ENCODE peak calls at places on chromosomes 2 and 18, in four cellular contexts. One of them, this sample, is unnamed.
A peak's percentile ranks its signal among the peaks of the same experiment; 100 is the strongest.

GRCh38 chr2:212683346-212683745 is 144.7 kb upstream of the ERBB4 start:
- DNase-seq in GM10248: no peak
- DNase-seq in HFFc6: peak; percentile 16
- DNase-seq in NB4: no peak
- DNase-seq in this sample: no peak

GRCh38 chr2:74843371-74844298 is 9.7 kb downstream of the HK2 start:
- DNase-seq in HFFc6: peak; percentile 64
- DNase-seq in GM10248: peak; percentile 67
- DNase-seq in NB4: peak; percentile 70
- DNase-seq in this sample: peak; percentile 54

GRCh38 chr2:233130024-233130423 is 69.9 kb downstream of the INPP5D start:
- DNase-seq in GM10248: no peak
- DNase-seq in NB4: no peak
- DNase-seq in HFFc6: no peak
- DNase-seq in this sample: no peak

GRCh38 chr2:1690056-1690775 is 54.1 kb downstream of the PXDN start:
- DNase-seq in GM10248: no peak
- DNase-seq in HFFc6: no peak
- DNase-seq in NB4: no peak
- DNase-seq in this sample: no peak

GRCh38 chr18:30280861-30281470 is 761.6 kb downstream of the DSC3 start:
- DNase-seq in HFFc6: peak; percentile 50
- DNase-seq in NB4: peak; percentile 53
- DNase-seq in GM10248: no peak
- DNase-seq in this sample: no peak

GRCh38 chr2:152246686-152247336 is 71.2 kb upstream of the STAM2 start:
- DNase-seq in GM10248: no peak
- DNase-seq in HFFc6: no peak
- DNase-seq in NB4: no peak
- DNase-seq in this sample: no peak

GRCh38 chr2:219430633-219431615 is 3.7 kb upstream of the SPEG start:
- DNase-seq in GM10248: no peak
- DNase-seq in HFFc6: peak; percentile 31
- DNase-seq in NB4: peak; percentile 63
- DNase-seq in this sample: no peak

GRCh38 chr2:162587653-162588052 is 243.7 kb downstream of the GCA start:
- DNase-seq in NB4: no peak
- DNase-seq in GM10248: no peak
- DNase-seq in HFFc6: no peak
- DNase-seq in this sample: no peak

GRCh38 chr2:30985493-30986292 is 152.5 kb downstream of the GALNT14 start:
- DNase-seq in GM10248: no peak
- DNase-seq in HFFc6: no peak
- DNase-seq in NB4: no peak
- DNase-seq in this sample: no peak
- TF ChIP-seq CTCF in GM10248: no peak
- TF ChIP-seq CTCF in HFFc6: no peak
- TF ChIP-seq CTCF in NB4: no peak
- TF ChIP-seq CTCF in this sample: no peak

GRCh38 chr18:40293311-40293710 is 1661.7 kb upstream of the PIK3C3 start:
- DNase-seq in GM10248: no peak
- DNase-seq in NB4: no peak
- DNase-seq in HFFc6: no peak
- DNase-seq in this sample: no peak
- TF ChIP-seq CTCF in GM10248: peak; percentile 6
- TF ChIP-seq CTCF in NB4: no peak
- TF ChIP-seq CTCF in HFFc6: no peak
- TF ChIP-seq CTCF in this sample: no peak

DNA sequence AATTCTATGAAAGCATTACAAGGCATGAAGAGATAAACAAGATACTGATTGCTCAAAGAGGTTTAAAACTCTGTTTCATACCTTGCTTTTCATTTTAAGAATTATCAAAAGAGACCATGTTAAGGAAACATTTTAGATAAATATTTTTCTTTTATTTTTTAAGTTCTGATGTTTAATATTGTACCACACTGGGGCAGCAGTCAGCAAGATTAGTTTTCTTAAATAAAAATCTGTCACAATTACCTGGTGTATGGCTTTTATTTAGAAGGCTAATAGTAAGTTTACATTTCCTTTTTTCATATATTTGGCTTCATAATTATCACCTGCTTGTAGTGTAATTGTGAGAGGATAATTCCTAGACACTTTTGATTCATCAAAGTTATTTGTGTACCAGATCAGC is 46.4 kb downstream of the ZNF804A start:
- DNase-seq in NB4: no peak
- DNase-seq in GM10248: no peak
- DNase-seq in HFFc6: no peak
- DNase-seq in this sample: no peak
- TF ChIP-seq CTCF in NB4: no peak
- TF ChIP-seq CTCF in GM10248: no peak
- TF ChIP-seq CTCF in HFFc6: no peak
- TF ChIP-seq CTCF in this sample: no peak

DNA sequence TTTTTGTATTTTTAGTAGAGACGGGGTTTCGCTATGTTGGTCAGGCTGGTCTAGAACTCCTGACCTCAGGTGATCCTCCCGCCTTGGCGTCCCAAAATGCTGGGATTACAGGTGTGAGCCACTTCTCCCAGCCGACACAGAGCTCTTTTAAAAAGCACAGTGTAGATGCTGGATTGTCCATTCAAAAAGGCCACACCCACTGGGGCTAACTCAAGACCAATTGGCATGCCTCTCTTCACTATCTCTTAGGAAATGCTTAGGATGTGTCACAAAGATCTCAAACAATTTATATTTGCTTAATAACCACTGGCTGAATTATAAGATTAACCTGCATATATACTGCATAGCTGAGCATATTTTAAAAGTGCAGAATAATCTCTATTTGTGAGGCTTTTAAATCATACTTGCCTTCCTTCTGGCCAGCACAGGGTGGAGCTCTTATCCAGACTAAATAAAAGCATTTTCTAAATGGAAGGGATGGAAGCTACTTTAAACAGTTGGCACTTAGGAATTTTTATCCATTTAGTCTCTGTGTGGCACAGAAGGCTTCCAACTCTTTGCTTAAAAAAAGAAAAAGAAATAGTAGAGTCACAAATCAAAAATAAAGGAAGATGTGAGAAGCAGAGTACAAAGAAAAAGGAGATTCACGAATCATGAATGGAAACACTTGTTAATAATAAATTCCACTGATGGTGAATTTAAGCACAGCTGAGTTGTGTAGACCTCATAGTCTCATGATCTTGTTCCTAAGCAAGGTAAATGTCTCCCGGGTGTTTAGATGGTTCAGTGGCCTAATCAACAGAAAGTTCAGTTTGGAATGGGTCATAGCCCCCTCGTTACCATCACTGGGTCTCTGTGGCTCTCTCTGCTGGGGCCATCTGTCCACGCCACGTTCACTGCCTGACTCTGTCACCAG is 22.4 kb downstream of the CRYGD start:
- DNase-seq in GM10248: no peak
- DNase-seq in NB4: peak; percentile 52
- DNase-seq in HFFc6: peak; percentile 20
- DNase-seq in this sample: no peak
- TF ChIP-seq CTCF in GM10248: peak; percentile 5
- TF ChIP-seq CTCF in NB4: peak; percentile 18
- TF ChIP-seq CTCF in HFFc6: peak; percentile 59
- TF ChIP-seq CTCF in this sample: peak; percentile 15

GRCh38 chr2:127023504-127023903 is 83.5 kb downstream of the BIN1 start:
- DNase-seq in HFFc6: no peak
- DNase-seq in GM10248: no peak
- DNase-seq in NB4: no peak
- DNase-seq in this sample: no peak

GRCh38 chr2:127022817-127023216 is 84.1 kb downstream of the BIN1 start:
- DNase-seq in GM10248: no peak
- DNase-seq in HFFc6: no peak
- DNase-seq in NB4: no peak
- DNase-seq in this sample: no peak

GRCh38 chr2:127027715-127028114 is 79.2 kb downstream of the BIN1 start:
- DNase-seq in HFFc6: no peak
- DNase-seq in NB4: peak; percentile 34
- DNase-seq in GM10248: no peak
- DNase-seq in this sample: no peak

GRCh38 chr2:127024769-127025356 is 82.1 kb downstream of the BIN1 start:
- DNase-seq in NB4: no peak
- DNase-seq in HFFc6: no peak
- DNase-seq in GM10248: no peak
- DNase-seq in this sample: no peak

DNA sequence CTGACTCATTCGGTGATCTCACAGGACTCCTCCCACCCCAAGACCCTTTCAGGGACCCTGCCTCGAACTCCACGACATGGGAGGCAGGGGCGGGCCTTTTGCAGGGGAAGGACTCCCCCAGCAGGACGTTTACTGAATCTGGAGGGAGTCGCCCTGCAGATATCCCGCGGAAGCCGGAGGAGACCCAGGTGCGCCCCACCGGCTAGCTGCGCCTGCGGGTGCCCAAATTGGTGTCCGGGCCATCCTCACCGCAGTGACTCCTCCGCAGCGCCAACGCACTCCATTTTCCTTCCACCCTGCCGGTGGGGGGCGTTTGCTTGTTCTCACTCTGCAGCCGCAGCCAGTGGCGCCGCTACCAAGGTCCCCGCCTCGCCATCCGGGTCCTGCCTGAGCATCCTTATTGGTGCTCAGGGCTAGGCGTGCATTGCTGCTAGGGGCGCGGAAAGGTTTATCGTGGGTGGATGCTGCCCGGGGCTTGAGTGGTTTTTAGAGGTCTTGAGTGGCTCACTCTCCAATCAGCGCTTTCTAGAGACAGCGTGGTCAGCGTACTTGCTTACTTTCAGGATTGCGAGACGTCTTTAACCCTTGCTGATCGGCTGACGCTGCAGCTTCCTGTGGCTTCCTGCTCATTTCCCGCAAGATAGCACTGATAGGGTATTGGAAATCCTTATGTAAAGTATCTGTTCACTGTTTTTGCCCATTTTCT is 81.4 kb downstream of the BIN1 start:
- DNase-seq in HFFc6: peak; percentile 79
- DNase-seq in GM10248: peak; percentile 61
- DNase-seq in NB4: peak; percentile 88
- DNase-seq in this sample: peak; percentile 51
- TF ChIP-seq CTCF in HFFc6: peak; percentile 73
- TF ChIP-seq CTCF in GM10248: peak; percentile 23
- TF ChIP-seq CTCF in NB4: no peak
- TF ChIP-seq CTCF in this sample: peak; percentile 27